ENCODE peak calls at places on chromosomes 3 and 15, in nine cellular contexts. Y is SK-N-SH, D is K562, P is tibial nerve, R is H1, M is ovary, A is stomach, L is suprapubic skin, N is upper lobe of left lung. S is an unnamed sample.

GRCh38 chr15:51172190-51172589 is 77.5 kb upstream of the TNFAIP8L3 start:
- DNase-seq in Y (no peak), D (no peak), P (no peak), R (no peak), M (no peak), A (no peak), L (no peak), N (no peak), S (no peak)

GRCh38 chr3:45907769-45908705 is 21.7 kb downstream of the CCR9 start:
- DNase-seq in Y (no peak), D (no peak), P (no peak), R (no peak), M (no peak), A (no peak), L (no peak), N (no peak), S (no peak)

GRCh38 chr3:71487418-71487817 is 96.1 kb downstream of the FOXP1 start:
- DNase-seq in Y (no peak), D (no peak), P (no peak), R (no peak), M (no peak), A (no peak), L (no peak), N (no peak), S (no peak)

GRCh38 chr3:61634678-61635077 is 73.3 kb downstream of the PTPRG start:
- DNase-seq in Y (no peak), D (no peak), P (no peak), R (no peak), M (no peak), A (no peak), L (no peak), N (no peak), S (no peak)

GRCh38 chr3:21310176-21310575 is 440.8 kb downstream of the ZNF385D start:
- DNase-seq in Y (no peak), D (no peak), P (no peak), R (no peak), M (no peak), A (no peak), L (no peak), N (no peak), S (no peak)

GRCh38 chr15:41934843-41935242 is 37.5 kb downstream of the EHD4 start:
- DNase-seq in Y (no peak), D (no peak), P (no peak), R (no peak), M (no peak), A (peak; percentile 46), L (no peak), N (peak; percentile 62), S (peak; percentile 61)

GRCh38 chr3:98564282-98565005 is 29.0 kb downstream of the CPOX start:
- DNase-seq in Y (no peak), D (no peak), P (no peak), R (no peak), M (no peak), A (no peak), L (no peak), N (no peak), S (no peak)

GRCh38 chr3:13571831-13572750 is 23.2 kb downstream of the FBLN2 start:
- DNase-seq in Y (peak; percentile 15), D (no peak), P (no peak), R (no peak), M (no peak), A (no peak), L (no peak), N (no peak), S (no peak)

GRCh38 chr15:85865070-85865684 is 70.5 kb upstream of the KLHL25 start:
- DNase-seq in Y (peak; percentile 71), D (peak; percentile 38), P (no peak), R (peak; percentile 79), M (peak; percentile 55), A (no peak), L (no peak), N (peak; percentile 26), S (peak; percentile 17)

GRCh38 chr3:55946574-55947160 is 459.6 kb upstream of the WNT5A start:
- DNase-seq in Y (no peak), D (no peak), P (no peak), R (no peak), M (no peak), A (no peak), L (no peak), N (no peak), S (no peak)

GRCh38 chr15:65856821-65857455 is 12.4 kb upstream of the RAB11A start:
- DNase-seq in Y (peak; percentile 42), D (peak; percentile 85), P (peak; percentile 80), R (no peak), M (peak; percentile 52), A (peak; percentile 83), L (peak; percentile 84), N (peak; percentile 72), S (peak; percentile 81)

GRCh38 chr3:12235691-12236090 is 53.2 kb upstream of the PPARG start:
- DNase-seq in Y (no peak), D (no peak), P (no peak), R (no peak), M (no peak), A (no peak), L (no peak), N (no peak), S (no peak)

GRCh38 chr3:102737353-102737752 is 302.5 kb downstream of the ZPLD1 start:
- DNase-seq in Y (no peak), D (no peak), P (no peak), R (no peak), M (no peak), A (no peak), L (no peak), N (no peak), S (no peak)

GRCh38 chr3:102736961-102737304 is 302.1 kb downstream of the ZPLD1 start:
- DNase-seq in Y (no peak), D (no peak), P (no peak), R (no peak), M (no peak), A (no peak), L (no peak), N (no peak), S (no peak)

GRCh38 chr3:102741694-102742093 is 306.9 kb downstream of the ZPLD1 start:
- DNase-seq in Y (no peak), D (no peak), P (no peak), R (no peak), M (no peak), A (no peak), L (no peak), N (no peak), S (no peak)

GRCh38 chr3:102736288-102736960 is 301.6 kb downstream of the ZPLD1 start:
- DNase-seq in Y (no peak), D (no peak), P (no peak), R (no peak), M (no peak), A (no peak), L (no peak), N (no peak), S (no peak)

GRCh38 chr3:102741105-102741504 is 306.3 kb downstream of the ZPLD1 start:
- DNase-seq in Y (no peak), D (no peak), P (no peak), R (no peak), M (no peak), A (no peak), L (no peak), N (no peak), S (no peak)
- TF ChIP-seq EP300 in Y (no peak), D (no peak), P (no peak), R (no peak), M (no peak), A (no peak), L (no peak), N (no peak), S (no peak)

GRCh38 chr15:40308844-40309189 is 1.1 kb upstream of the PLCB2 start:
- DNase-seq in Y (no peak), D (peak; percentile 71), P (no peak), R (no peak), M (no peak), A (no peak), L (no peak), N (peak; percentile 84), S (peak; percentile 34)

GRCh38 chr15:40307421-40308165 is at the start of gene PLCB2:
- DNase-seq in Y (no peak), D (peak; percentile 55), P (no peak), R (no peak), M (no peak), A (no peak), L (no peak), N (peak; percentile 66), S (peak; percentile 55)

GRCh38 chr15:40305281-40305680 is 2.5 kb downstream of the PLCB2 start:
- DNase-seq in Y (no peak), D (no peak), P (no peak), R (no peak), M (no peak), A (no peak), L (no peak), N (no peak), S (no peak)

GRCh38 chr15:40306371-40306770 is 1.4 kb downstream of the PLCB2 start:
- DNase-seq in Y (no peak), D (no peak), P (no peak), R (no peak), M (no peak), A (no peak), L (no peak), N (peak; percentile 63), S (no peak)

GRCh38 chr15:40306908-40307307 is 827 bp downstream of the PLCB2 start:
- DNase-seq in Y (no peak), D (no peak), P (no peak), R (no peak), M (no peak), A (no peak), L (no peak), N (no peak), S (no peak)
- H3K4me1 ChIP-seq in Y (no peaks in the 10 kb centered on the region), D (peaks cover 27% of the 10 kb centered on the region), P (no peaks in the 10 kb centered on the region), R (peaks cover 29% of the 10 kb centered on the region), M (no peaks in the 10 kb centered on the region), A (peaks cover 16% of the 10 kb centered on the region), L (no peaks in the 10 kb centered on the region), N (peaks cover 24% of the 10 kb centered on the region), S (no peaks in the 10 kb centered on the region)

GRCh38 chr3:179590669-179591068 is 13.8 kb downstream of the MRPL47 start:
- DNase-seq in Y (no peak), D (no peak), P (no peak), R (no peak), M (no peak), A (no peak), L (no peak), N (no peak), S (no peak)

GRCh38 chr3:179591313-179591712 is 13.1 kb downstream of the MRPL47 start:
- DNase-seq in Y (no peak), D (no peak), P (no peak), R (no peak), M (no peak), A (no peak), L (no peak), N (no peak), S (no peak)

GRCh38 chr3:179589143-179589542 is 15.3 kb downstream of the MRPL47 start:
- DNase-seq in Y (no peak), D (no peak), P (no peak), R (no peak), M (no peak), A (no peak), L (no peak), N (no peak), S (no peak)
- H3K36me3 ChIP-seq in Y (peaks cover 79% of the 10 kb centered on the region), D (peaks cover 89% of the 10 kb centered on the region), P (peaks cover 3% of the 10 kb centered on the region), R (peaks cover 83% of the 10 kb centered on the region), M (no peaks in the 10 kb centered on the region), A (peaks cover 100% of the 10 kb centered on the region), L (peaks cover 97% of the 10 kb centered on the region), N (peaks cover 37% of the 10 kb centered on the region), S (no peaks in the 10 kb centered on the region)

DNA sequence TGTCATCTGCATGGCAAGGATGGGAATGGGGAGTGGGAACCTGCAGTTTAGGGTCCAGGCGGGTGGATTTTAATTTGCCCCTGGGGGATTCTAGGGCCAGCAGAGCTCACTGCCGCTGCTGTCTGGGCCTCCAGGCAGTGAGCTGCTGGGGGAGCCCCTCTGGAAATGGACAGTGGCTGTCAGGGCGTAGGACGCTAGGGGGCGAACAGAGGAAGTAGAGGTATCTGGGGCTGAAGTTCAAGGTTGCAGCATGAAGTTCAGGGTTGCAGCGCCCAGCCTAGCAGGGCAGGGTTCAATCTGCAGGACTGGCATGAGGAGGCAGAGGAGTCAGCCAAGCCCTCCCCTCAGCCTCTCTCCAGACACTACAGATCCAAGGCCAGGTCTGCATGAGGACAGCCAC is 49.5 kb downstream of the APBA2 start:
- DNase-seq in Y (no peak), D (peak; percentile 71), P (no peak), R (no peak), M (no peak), A (no peak), L (no peak), N (no peak), S (no peak)
- TF ChIP-seq EP300 in Y (no peak), D (no peak), P (no peak), R (no peak), M (no peak), A (no peak), L (no peak), N (no peak), S (no peak)

S was measured in transverse colon.